ENCODE peak calls at places on chromosomes 6 and 20, in four cellular contexts. One of them, this sample, is unnamed.

GRCh38 chr20:15654208-15654649 is 919.0 kb downstream of the KIF16B start:
- DNase-seq in endodermal cell: peak
- DNase-seq in astrocyte: no peak
- DNase-seq in sigmoid colon: no peak
- DNase-seq in this sample: no peak

GRCh38 chr6:32816746-32817204 is at the start of gene HLA-DOB:
- DNase-seq in endodermal cell: no peak
- DNase-seq in sigmoid colon: no peak
- DNase-seq in astrocyte: no peak
- DNase-seq in this sample: no peak

GRCh38 chr6:41286544-41287346 is at the start of gene TREM1:
- DNase-seq in sigmoid colon: peak
- DNase-seq in endodermal cell: no peak
- DNase-seq in astrocyte: no peak
- DNase-seq in this sample: no peak

GRCh38 chr6:128173290-128173689 is 272.4 kb upstream of the THEMIS start:
- DNase-seq in sigmoid colon: no peak
- DNase-seq in astrocyte: no peak
- DNase-seq in endodermal cell: no peak
- DNase-seq in this sample: no peak

GRCh38 chr6:160088069-160088773 is 33.4 kb upstream of the SLC22A1 start:
- DNase-seq in sigmoid colon: peak
- DNase-seq in endodermal cell: peak
- DNase-seq in astrocyte: peak
- DNase-seq in this sample: no peak

GRCh38 chr6:92967352-92967751 is 452.0 kb downstream of the EPHA7 start:
- DNase-seq in endodermal cell: no peak
- DNase-seq in astrocyte: no peak
- DNase-seq in sigmoid colon: no peak
- DNase-seq in this sample: no peak

GRCh38 chr6:101146389-101146788 is 247.1 kb upstream of the GRIK2 start:
- DNase-seq in astrocyte: peak
- DNase-seq in sigmoid colon: no peak
- DNase-seq in endodermal cell: no peak
- DNase-seq in this sample: no peak

GRCh38 chr20:6765469-6766058 is 1.9 kb upstream of the BMP2 start:
- DNase-seq in endodermal cell: no peak
- DNase-seq in astrocyte: peak
- DNase-seq in sigmoid colon: no peak
- DNase-seq in this sample: no peak

GRCh38 chr20:14498809-14499208 is 161.4 kb upstream of the FLRT3 start:
- DNase-seq in endodermal cell: peak
- DNase-seq in astrocyte: no peak
- DNase-seq in sigmoid colon: no peak
- DNase-seq in this sample: no peak

GRCh38 chr6:125747589-125748533 is 1.6 kb upstream of the HEY2 start:
- DNase-seq in astrocyte: no peak
- DNase-seq in endodermal cell: peak
- DNase-seq in sigmoid colon: peak
- DNase-seq in this sample: peak

GRCh38 chr6:36028088-36028886 is 679 bp downstream of the MAPK14 start:
- DNase-seq in astrocyte: peak
- DNase-seq in endodermal cell: peak
- DNase-seq in sigmoid colon: peak
- DNase-seq in this sample: peak

GRCh38 chr6:36577298-36577697 is 16.9 kb upstream of the SRSF3 start:
- DNase-seq in astrocyte: peak
- DNase-seq in sigmoid colon: peak
- DNase-seq in endodermal cell: no peak
- DNase-seq in this sample: no peak

GRCh38 chr6:87922947-87923330 is 124.7 kb upstream of the SPACA1 start:
- DNase-seq in sigmoid colon: no peak
- DNase-seq in astrocyte: no peak
- DNase-seq in endodermal cell: no peak
- DNase-seq in this sample: no peak

GRCh38 chr20:51800769-51801219 is 1.5 kb downstream of the SALL4 start:
- DNase-seq in endodermal cell: peak
- DNase-seq in sigmoid colon: no peak
- DNase-seq in astrocyte: no peak
- DNase-seq in this sample: no peak

GRCh38 chr6:7171119-7171518 is 63.4 kb downstream of the RREB1 start:
- DNase-seq in astrocyte: no peak
- DNase-seq in sigmoid colon: no peak
- DNase-seq in endodermal cell: peak
- DNase-seq in this sample: no peak

GRCh38 chr20:1165941-1166340 is 18.8 kb downstream of the TMEM74B start:
- DNase-seq in endodermal cell: no peak
- DNase-seq in astrocyte: no peak
- DNase-seq in sigmoid colon: no peak
- DNase-seq in this sample: peak

GRCh38 chr6:125947581-125947980 is 9.0 kb upstream of the HINT3 start:
- DNase-seq in sigmoid colon: no peak
- DNase-seq in endodermal cell: no peak
- DNase-seq in astrocyte: peak
- DNase-seq in this sample: no peak

GRCh38 chr6:18121580-18122127 is 823 bp downstream of the NHLRC1 start:
- DNase-seq in sigmoid colon: peak
- DNase-seq in astrocyte: no peak
- DNase-seq in endodermal cell: peak
- DNase-seq in this sample: no peak

GRCh38 chr6:29516108-29516507 is 28.4 kb upstream of the MAS1L start:
- DNase-seq in astrocyte: peak
- DNase-seq in sigmoid colon: no peak
- DNase-seq in endodermal cell: peak
- DNase-seq in this sample: no peak

GRCh38 chr6:13947611-13948178 is 22.9 kb downstream of the RNF182 start:
- DNase-seq in endodermal cell: no peak
- DNase-seq in astrocyte: no peak
- DNase-seq in sigmoid colon: no peak
- DNase-seq in this sample: no peak

GRCh38 chr6:28474441-28475219 is 31.3 kb upstream of the ZSCAN23 start:
- DNase-seq in endodermal cell: peak
- DNase-seq in sigmoid colon: no peak
- DNase-seq in astrocyte: peak
- DNase-seq in this sample: no peak

GRCh38 chr6:132357120-132357519 is 44.2 kb downstream of the MOXD1 start:
- DNase-seq in endodermal cell: no peak
- DNase-seq in astrocyte: peak
- DNase-seq in sigmoid colon: no peak
- DNase-seq in this sample: no peak

GRCh38 chr6:127212376-127212775 is 54.3 kb upstream of the RNF146 start:
- DNase-seq in endodermal cell: no peak
- DNase-seq in astrocyte: no peak
- DNase-seq in sigmoid colon: no peak
- DNase-seq in this sample: no peak

GRCh38 chr6:80321011-80321410 is 214.5 kb downstream of the BCKDHB start:
- DNase-seq in sigmoid colon: no peak
- DNase-seq in astrocyte: no peak
- DNase-seq in endodermal cell: no peak
- DNase-seq in this sample: no peak

GRCh38 chr6:80319286-80319685 is 212.8 kb downstream of the BCKDHB start:
- DNase-seq in astrocyte: no peak
- DNase-seq in sigmoid colon: no peak
- DNase-seq in endodermal cell: no peak
- DNase-seq in this sample: no peak

GRCh38 chr6:80314531-80314930 is 208.1 kb downstream of the BCKDHB start:
- DNase-seq in endodermal cell: no peak
- DNase-seq in astrocyte: no peak
- DNase-seq in sigmoid colon: no peak
- DNase-seq in this sample: no peak

GRCh38 chr6:80316655-80317332 is 210.3 kb downstream of the BCKDHB start:
- DNase-seq in astrocyte: no peak
- DNase-seq in sigmoid colon: no peak
- DNase-seq in endodermal cell: no peak
- DNase-seq in this sample: no peak
- TF ChIP-seq CTCF in astrocyte: peak
- TF ChIP-seq CTCF in sigmoid colon: no peak
- TF ChIP-seq CTCF in endodermal cell: peak
- TF ChIP-seq CTCF in this sample: no peak

GRCh38 chr6:147559016-147559415 is 50.5 kb downstream of the SAMD5 start:
- DNase-seq in endodermal cell: no peak
- DNase-seq in sigmoid colon: no peak
- DNase-seq in astrocyte: no peak
- DNase-seq in this sample: no peak

GRCh38 chr6:147564556-147564955 is 56.1 kb downstream of the SAMD5 start:
- DNase-seq in sigmoid colon: no peak
- DNase-seq in endodermal cell: no peak
- DNase-seq in astrocyte: peak
- DNase-seq in this sample: no peak

GRCh38 chr6:147566244-147566898 is 57.9 kb downstream of the SAMD5 start:
- DNase-seq in sigmoid colon: no peak
- DNase-seq in astrocyte: no peak
- DNase-seq in endodermal cell: no peak
- DNase-seq in this sample: no peak

GRCh38 chr6:147560670-147561069 is 52.2 kb downstream of the SAMD5 start:
- DNase-seq in sigmoid colon: no peak
- DNase-seq in astrocyte: no peak
- DNase-seq in endodermal cell: no peak
- DNase-seq in this sample: no peak

DNA sequence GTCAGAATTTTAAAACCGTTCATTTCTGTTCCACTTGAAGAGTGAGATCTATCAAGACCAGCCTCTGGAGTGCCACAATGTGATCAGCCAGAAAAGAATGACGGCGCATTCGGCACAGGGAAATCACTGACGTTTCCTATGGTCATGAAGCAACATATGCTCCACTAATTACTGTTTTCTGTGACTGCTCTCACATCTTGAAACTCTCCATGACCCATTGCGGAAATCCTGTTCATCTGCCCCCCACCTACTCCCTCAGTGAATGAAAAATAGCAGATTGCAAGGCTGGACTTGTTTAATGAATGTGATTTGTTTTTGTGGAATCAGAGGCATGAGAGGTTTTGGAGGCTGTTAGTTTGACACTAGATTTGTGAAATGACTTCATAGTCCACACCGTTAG is 53.3 kb downstream of the SAMD5 start:
- DNase-seq in astrocyte: no peak
- DNase-seq in endodermal cell: no peak
- DNase-seq in sigmoid colon: no peak
- DNase-seq in this sample: no peak
- H3K27ac ChIP-seq in astrocyte: no peak
- H3K27ac ChIP-seq in endodermal cell: no peak
- H3K27ac ChIP-seq in sigmoid colon: no peak
- H3K27ac ChIP-seq in this sample: no peak

DNA sequence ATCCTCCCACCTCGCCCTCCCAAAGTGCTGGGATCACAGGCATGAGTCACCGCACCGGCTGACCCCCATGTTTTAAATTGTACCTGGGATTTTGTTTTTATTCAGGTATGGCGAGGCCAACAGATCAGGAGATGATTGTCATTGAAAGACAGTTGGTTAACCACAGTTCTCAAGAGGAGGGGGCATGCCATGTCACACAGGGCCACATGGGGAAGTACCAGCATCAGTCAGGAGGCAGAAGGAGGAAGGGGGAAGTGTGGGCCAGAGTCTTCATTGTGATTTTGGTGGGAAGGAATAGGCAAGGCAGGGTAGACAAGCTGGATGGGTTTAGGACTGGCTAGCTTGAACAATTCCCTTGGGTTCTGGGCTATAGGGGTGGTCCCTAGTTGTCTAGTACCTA is 9.9 kb upstream of the MMP9 start:
- DNase-seq in endodermal cell: no peak
- DNase-seq in astrocyte: no peak
- DNase-seq in sigmoid colon: peak
- DNase-seq in this sample: no peak
- TF ChIP-seq CTCF in endodermal cell: no peak
- TF ChIP-seq CTCF in astrocyte: no peak
- TF ChIP-seq CTCF in sigmoid colon: no peak
- TF ChIP-seq CTCF in this sample: no peak

GRCh38 chr6:56772737-56773184 is 130.1 kb upstream of the DST start:
- DNase-seq in sigmoid colon: peak
- DNase-seq in endodermal cell: peak
- DNase-seq in astrocyte: peak
- DNase-seq in this sample: no peak
- H3K27ac ChIP-seq in sigmoid colon: peak
- H3K27ac ChIP-seq in endodermal cell: no peak
- H3K27ac ChIP-seq in astrocyte: peak
- H3K27ac ChIP-seq in this sample: peak

DNA sequence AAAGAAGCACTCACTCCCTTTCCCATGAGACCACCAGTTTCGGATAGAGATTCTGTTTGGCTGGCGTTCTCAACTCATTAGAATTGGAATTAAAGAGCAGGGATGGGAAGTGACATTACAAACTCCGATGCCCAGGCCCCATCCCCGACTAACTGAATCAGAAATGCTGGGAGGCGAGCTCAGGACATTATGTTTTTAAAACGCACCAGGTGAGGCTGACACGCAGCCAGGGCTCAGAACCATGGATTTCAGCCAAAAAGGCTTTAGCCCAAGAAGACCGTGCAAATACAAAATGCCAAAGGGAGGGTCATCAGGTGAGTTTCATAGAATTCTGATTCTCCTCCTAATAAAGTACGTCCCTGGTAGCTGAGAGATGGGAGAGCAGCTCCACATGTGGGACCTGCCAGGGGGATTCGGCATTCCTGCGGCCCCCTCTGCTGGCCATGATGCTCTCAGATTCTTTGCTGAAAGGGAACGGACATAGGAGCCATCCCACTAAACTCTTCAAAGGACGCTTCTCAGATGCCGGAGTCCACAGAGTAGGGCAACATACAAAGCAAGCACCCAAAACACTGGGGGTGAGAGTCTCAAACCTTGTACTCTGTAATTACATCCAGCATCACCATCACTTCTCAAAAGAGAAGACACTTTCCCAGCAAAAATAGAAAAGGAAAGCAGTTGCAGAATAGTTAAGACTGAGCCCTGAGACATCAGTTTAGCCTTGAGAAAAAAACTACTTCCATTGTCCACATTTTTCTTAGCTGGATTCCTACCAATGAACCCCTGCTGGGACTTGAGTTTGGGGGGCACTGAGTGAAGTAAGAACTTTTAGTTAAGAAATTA is 205.2 kb downstream of the BMP7 start:
- DNase-seq in sigmoid colon: peak
- DNase-seq in endodermal cell: peak
- DNase-seq in astrocyte: no peak
- DNase-seq in this sample: no peak
- TF ChIP-seq CTCF in sigmoid colon: peak
- TF ChIP-seq CTCF in endodermal cell: peak
- TF ChIP-seq CTCF in astrocyte: peak
- TF ChIP-seq CTCF in this sample: no peak